ENCODE peak calls at places on chromosomes 6 and 20, in four cellular contexts. S, T, A and O are unnamed samples.

GRCh38 chr20:53210041-53210440 is 237.9 kb downstream of the TSHZ2 start:
- DNase-seq in S (no peak), T (no peak), A (no peak), O (no peak)

GRCh38 chr6:89944181-89944755 is 50.0 kb downstream of the GJA10 start:
- DNase-seq in S (no peak), T (no peak), A (no peak), O (no peak)

GRCh38 chr6:5085638-5086293 is 625 bp downstream of the PPP1R3G start:
- DNase-seq in S (no peak), T (no peak), A (no peak), O (no peak)

GRCh38 chr6:136582702-136583471 is 32.7 kb upstream of the MAP7 start:
- DNase-seq in S (no peak), T (peak; percentile 7), A (no peak), O (peak; percentile 50)

GRCh38 chr6:12748815-12749521 is 32.4 kb downstream of the PHACTR1 start:
- DNase-seq in S (peak; percentile 57), T (no peak), A (no peak), O (no peak)

GRCh38 chr6:71383476-71383875 is 94.9 kb downstream of the OGFRL1 start:
- DNase-seq in S (no peak), T (no peak), A (no peak), O (no peak)

GRCh38 chr6:166490671-166491500 is 95.6 kb downstream of the RAMACL start:
- DNase-seq in S (no peak), T (no peak), A (no peak), O (no peak)

GRCh38 chr6:117530467-117531242 is 48.2 kb downstream of the DCBLD1 start:
- DNase-seq in S (no peak), T (no peak), A (no peak), O (no peak)

GRCh38 chr6:136553166-136553787 is 3.1 kb upstream of the MAP7 start:
- DNase-seq in S (no peak), T (no peak), A (no peak), O (no peak)

GRCh38 chr6:130827247-130828149 is at the start of gene SMLR1:
- DNase-seq in S (no peak), T (peak; percentile 96), A (no peak), O (no peak)

GRCh38 chr6:72922401-72922800 is 300.5 kb downstream of the KCNQ5 start:
- DNase-seq in S (no peak), T (no peak), A (no peak), O (no peak)

GRCh38 chr6:41470341-41471063 is 75.7 kb upstream of the FOXP4 start:
- DNase-seq in S (no peak), T (no peak), A (no peak), O (no peak)

GRCh38 chr6:43394982-43395381 is 25.5 kb upstream of the ZNF318 start:
- DNase-seq in S (no peak), T (no peak), A (no peak), O (no peak)

GRCh38 chr6:54194067-54194466 is 82.8 kb downstream of the MLIP start:
- DNase-seq in S (no peak), T (no peak), A (no peak), O (no peak)

GRCh38 chr6:11202513-11203305 is 29.8 kb downstream of the NEDD9 start:
- DNase-seq in S (no peak), T (peak; percentile 100), A (no peak), O (no peak)

GRCh38 chr6:51350308-51350904 is 531.7 kb downstream of the TFAP2B start:
- DNase-seq in S (no peak), T (no peak), A (peak; percentile 22), O (no peak)

GRCh38 chr6:40383348-40384115 is 203.6 kb downstream of the LRFN2 start:
- DNase-seq in S (no peak), T (no peak), A (no peak), O (no peak)

GRCh38 chr6:157181649-157182048 is 141.7 kb downstream of the TMEM242 start:
- DNase-seq in S (no peak), T (peak; percentile 10), A (no peak), O (no peak)

GRCh38 chr6:35445691-35446090 is 6.4 kb upstream of the FANCE start:
- DNase-seq in S (no peak), T (no peak), A (no peak), O (no peak)
- TF ChIP-seq RNF2 in S (no peak), T (no peak), A (no peak), O (no peak)

GRCh38 chr20:16699287-16699686 is 30.5 kb upstream of the SNRPB2 start:
- DNase-seq in S (no peak), T (no peak), A (no peak), O (no peak)
- TF ChIP-seq RNF2 in S (no peak), T (no peak), A (no peak), O (no peak)

DNA sequence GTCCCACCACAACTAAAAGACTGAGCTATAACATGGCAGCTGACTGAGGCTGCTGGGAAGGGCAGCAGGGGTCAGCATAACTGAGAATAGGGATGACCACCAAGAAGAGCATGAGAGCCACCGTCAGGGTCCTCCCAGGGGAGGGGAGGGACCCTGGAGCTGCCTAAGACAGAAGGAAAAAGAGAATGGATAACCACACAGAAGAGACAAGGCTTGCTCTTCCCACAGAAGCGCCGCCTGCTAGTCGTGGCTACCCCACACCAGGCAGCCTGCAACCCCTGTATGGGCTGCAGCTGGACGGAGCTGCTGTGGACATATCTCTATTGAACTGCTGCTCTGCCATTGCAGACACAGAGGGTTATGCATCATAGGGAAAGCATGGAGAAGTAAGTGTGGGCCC is 132.0 kb upstream of the CHD6 start:
- DNase-seq in S (no peak), T (no peak), A (no peak), O (no peak)
- TF ChIP-seq RNF2 in S (no peak), T (no peak), A (no peak), O (no peak)

DNA sequence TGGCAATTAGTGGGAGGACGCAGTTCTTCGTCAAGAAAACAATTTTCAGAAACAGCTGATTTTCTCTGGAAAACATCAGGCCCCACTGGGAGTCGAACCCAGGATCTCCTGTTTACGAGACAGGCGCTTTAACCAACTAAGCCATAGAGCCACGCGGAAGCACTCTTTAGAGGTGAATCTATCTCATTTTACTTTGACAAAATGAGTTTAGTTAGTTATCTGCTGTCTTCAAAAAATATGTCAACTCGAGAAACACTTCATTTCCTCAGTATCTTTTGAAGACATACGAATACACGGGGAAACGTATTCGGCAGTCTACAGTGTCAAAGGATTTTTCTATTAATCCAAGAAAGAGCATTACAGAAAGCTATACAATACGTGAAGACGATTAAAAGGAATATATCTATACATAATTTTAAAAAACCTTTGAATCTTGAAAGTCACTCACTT is 26.7 kb downstream of the GPX6 start:
- DNase-seq in S (peak; percentile 33), T (peak; percentile 82), A (peak; percentile 92), O (peak; percentile 76)
- TF ChIP-seq RNF2 in S (no peak), T (no peak), A (no peak), O (no peak)

DNA sequence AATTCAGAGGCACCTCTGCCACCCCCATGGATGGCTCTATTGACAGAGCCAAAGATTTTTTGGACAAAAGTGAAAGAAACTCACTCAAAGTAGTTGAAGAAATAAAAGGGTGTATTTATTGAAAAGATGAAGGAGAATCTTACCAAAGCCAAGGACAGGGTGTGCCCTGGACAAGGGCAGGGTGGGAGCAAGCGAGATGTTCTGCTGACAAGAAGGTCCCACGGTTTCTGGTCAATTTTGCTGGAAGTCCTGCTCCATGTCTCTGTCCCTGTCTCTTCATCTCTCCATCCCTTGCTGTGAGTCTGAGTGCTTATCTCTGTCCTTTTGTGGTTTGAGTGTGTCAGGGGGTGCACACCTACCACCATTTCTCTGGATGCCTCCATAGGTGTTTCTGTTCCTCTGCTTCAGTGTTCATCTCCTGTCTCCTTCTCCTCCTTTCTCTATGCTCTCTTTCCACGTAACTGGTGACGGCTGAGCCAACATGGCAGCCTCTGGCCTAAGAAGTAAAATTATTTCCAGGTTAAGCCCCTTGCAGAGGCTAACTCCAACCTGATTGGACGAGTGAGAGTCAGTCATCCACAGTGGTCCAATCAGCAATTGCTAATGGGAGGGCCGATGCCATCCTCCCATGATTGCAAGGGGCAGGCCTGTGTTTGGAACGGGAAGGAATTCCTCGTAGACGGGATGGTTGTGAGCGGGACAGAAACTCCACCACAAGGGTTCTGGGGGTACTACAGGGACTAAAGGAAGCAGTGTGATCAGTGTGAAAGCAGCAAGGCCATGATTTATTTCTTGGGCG is 502.1 kb upstream of the CDH4 start:
- DNase-seq in S (peak; percentile 34), T (no peak), A (peak; percentile 18), O (peak; percentile 31)
- TF ChIP-seq RNF2 in S (no peak), T (no peak), A (no peak), O (no peak)

GRCh38 chr6:147507162-147508072 is 1.1 kb upstream of the SAMD5 start:
- DNase-seq in S (no peak), T (no peak), A (no peak), O (peak; percentile 12)

GRCh38 chr6:147510949-147511590 is 2.6 kb downstream of the SAMD5 start:
- DNase-seq in S (no peak), T (peak; percentile 13), A (peak; percentile 54), O (peak; percentile 6)

GRCh38 chr6:147508871-147509608 is 550 bp downstream of the SAMD5 start:
- DNase-seq in S (no peak), T (no peak), A (no peak), O (peak; percentile 5)

GRCh38 chr6:147508073-147508870 is at the start of gene SAMD5:
- DNase-seq in S (peak; percentile 29), T (peak; percentile 4), A (peak; percentile 80), O (peak; percentile 36)

GRCh38 chr6:147509900-147510299 is 1.4 kb downstream of the SAMD5 start:
- DNase-seq in S (no peak), T (peak; percentile 7), A (no peak), O (no peak)
- TF ChIP-seq RNF2 in S (no peak), T (no peak), A (no peak), O (no peak)